ENCODE peak calls at places on chromosomes 7 and 10, in nine cellular contexts. R, E, G, P, Q, W, S, Z and T are unnamed samples. For H3K36me3, the result is how much of the 10 kb centered on the place peaks cover.

GRCh38 chr7:129494041-129494440 is 8.3 kb upstream of the SMKR1 start:
- DNase-seq in R (no peak), E (no peak), G (peak), P (no peak), Q (no peak), W (peak), S (no peak), Z (peak), T (no peak)

GRCh38 chr10:117175215-117175900 is 21.9 kb upstream of the KCNK18 start:
- DNase-seq in R (peak), E (peak), G (no peak), P (peak), Q (no peak), W (no peak), S (no peak), Z (peak), T (peak)

GRCh38 chr7:145216876-145217275 is 381.0 kb upstream of the TPK1 start:
- DNase-seq in R (no peak), E (no peak), G (no peak), P (no peak), Q (no peak), W (no peak), S (no peak), Z (no peak), T (no peak)

GRCh38 chr10:127921075-127921750 is 14.3 kb downstream of the PTPRE start:
- DNase-seq in R (no peak), E (no peak), G (no peak), P (no peak), Q (no peak), W (no peak), S (no peak), Z (no peak), T (no peak)

GRCh38 chr7:82410461-82410860 is 33.1 kb downstream of the CACNA2D1 start:
- DNase-seq in R (no peak), E (peak), G (no peak), P (peak), Q (no peak), W (no peak), S (no peak), Z (no peak), T (no peak)

GRCh38 chr10:81248846-81249245 is 626.1 kb upstream of the NRG3 start:
- DNase-seq in R (no peak), E (no peak), G (no peak), P (no peak), Q (no peak), W (no peak), S (no peak), Z (no peak), T (no peak)

GRCh38 chr10:7797582-7797981 is 9.6 kb downstream of the ATP5F1C start:
- DNase-seq in R (no peak), E (peak), G (peak), P (no peak), Q (no peak), W (peak), S (no peak), Z (peak), T (no peak)

GRCh38 chr10:116255931-116256748 is 16.9 kb downstream of the GFRA1 start:
- DNase-seq in R (no peak), E (no peak), G (no peak), P (no peak), Q (no peak), W (no peak), S (no peak), Z (no peak), T (no peak)

GRCh38 chr7:47836080-47836479 is 112.2 kb downstream of the PKD1L1 start:
- DNase-seq in R (no peak), E (no peak), G (no peak), P (no peak), Q (no peak), W (no peak), S (no peak), Z (no peak), T (no peak)
- H3K27ac ChIP-seq in R (no peak), E (no peak), G (no peak), P (no peak), Q (no peak), W (no peak), S (no peak), Z (no peak), T (no peak)

GRCh38 chr10:63200416-63200815 is 67.3 kb downstream of the NRBF2 start:
- DNase-seq in R (no peak), E (no peak), G (no peak), P (no peak), Q (no peak), W (no peak), S (no peak), Z (no peak), T (no peak)
- H3K36me3 ChIP-seq in R (half or more), E (under half), G (under half), P (half or more), Q (under half), W (under half), S (under half), Z (under half), T (under half)

GRCh38 chr7:116261904-116262303 is 51.6 kb downstream of the TES start:
- DNase-seq in R (no peak), E (no peak), G (no peak), P (no peak), Q (no peak), W (no peak), S (no peak), Z (no peak), T (no peak)

GRCh38 chr7:116259821-116260440 is 49.6 kb downstream of the TES start:
- DNase-seq in R (no peak), E (no peak), G (peak), P (no peak), Q (no peak), W (peak), S (no peak), Z (no peak), T (no peak)

GRCh38 chr7:116257156-116257555 is 46.8 kb downstream of the TES start:
- DNase-seq in R (no peak), E (no peak), G (no peak), P (no peak), Q (no peak), W (no peak), S (no peak), Z (no peak), T (no peak)

GRCh38 chr7:116258734-116259133 is 48.4 kb downstream of the TES start:
- DNase-seq in R (no peak), E (no peak), G (peak), P (peak), Q (no peak), W (peak), S (no peak), Z (peak), T (no peak)

DNA sequence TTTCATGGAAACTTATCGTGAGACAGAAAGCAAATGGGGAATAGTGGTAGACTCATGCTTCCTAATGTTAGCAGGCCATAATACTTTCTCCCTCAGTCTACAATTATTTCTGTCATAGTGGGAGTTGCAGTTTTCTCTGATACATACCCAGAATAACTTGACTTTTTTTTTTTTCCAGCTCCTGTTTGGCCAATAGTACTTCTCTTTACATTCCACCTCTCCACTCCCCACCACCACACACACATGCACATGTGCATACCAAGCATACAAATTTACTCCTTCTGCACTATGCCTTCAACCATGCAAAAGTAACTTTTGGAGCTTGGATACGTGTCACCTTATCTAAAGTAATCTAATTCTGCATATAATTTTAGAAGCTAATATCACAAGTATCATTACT is 48.8 kb downstream of the TES start:
- DNase-seq in R (no peak), E (no peak), G (no peak), P (no peak), Q (no peak), W (no peak), S (no peak), Z (no peak), T (no peak)
- H3K27ac ChIP-seq in R (no peak), E (no peak), G (peak), P (no peak), Q (peak), W (peak), S (no peak), Z (no peak), T (no peak)

GRCh38 chr10:70158113-70158512 is 11.6 kb upstream of the TYSND1 start:
- DNase-seq in R (no peak), E (no peak), G (no peak), P (no peak), Q (no peak), W (peak), S (no peak), Z (no peak), T (no peak)

GRCh38 chr10:70160798-70161197 is 9.5 kb downstream of the SAR1A start:
- DNase-seq in R (no peak), E (no peak), G (no peak), P (no peak), Q (no peak), W (no peak), S (no peak), Z (no peak), T (no peak)

GRCh38 chr10:70155255-70155838 is 8.8 kb upstream of the TYSND1 start:
- DNase-seq in R (no peak), E (no peak), G (no peak), P (no peak), Q (no peak), W (no peak), S (no peak), Z (no peak), T (no peak)
- H3K36me3 ChIP-seq in R (half or more), E (under half), G (half or more), P (half or more), Q (half or more), W (half or more), S (half or more), Z (under half), T (half or more)

GRCh38 chr10:33506391-33506790 is 171.9 kb upstream of the NRP1 start:
- DNase-seq in R (no peak), E (no peak), G (no peak), P (no peak), Q (no peak), W (no peak), S (no peak), Z (no peak), T (no peak)

GRCh38 chr10:33506838-33507661 is 172.6 kb upstream of the NRP1 start:
- DNase-seq in R (no peak), E (no peak), G (peak), P (no peak), Q (no peak), W (peak), S (no peak), Z (no peak), T (no peak)

GRCh38 chr10:33507662-33508425 is 173.4 kb upstream of the NRP1 start:
- DNase-seq in R (no peak), E (no peak), G (no peak), P (no peak), Q (no peak), W (no peak), S (no peak), Z (peak), T (no peak)

DNA sequence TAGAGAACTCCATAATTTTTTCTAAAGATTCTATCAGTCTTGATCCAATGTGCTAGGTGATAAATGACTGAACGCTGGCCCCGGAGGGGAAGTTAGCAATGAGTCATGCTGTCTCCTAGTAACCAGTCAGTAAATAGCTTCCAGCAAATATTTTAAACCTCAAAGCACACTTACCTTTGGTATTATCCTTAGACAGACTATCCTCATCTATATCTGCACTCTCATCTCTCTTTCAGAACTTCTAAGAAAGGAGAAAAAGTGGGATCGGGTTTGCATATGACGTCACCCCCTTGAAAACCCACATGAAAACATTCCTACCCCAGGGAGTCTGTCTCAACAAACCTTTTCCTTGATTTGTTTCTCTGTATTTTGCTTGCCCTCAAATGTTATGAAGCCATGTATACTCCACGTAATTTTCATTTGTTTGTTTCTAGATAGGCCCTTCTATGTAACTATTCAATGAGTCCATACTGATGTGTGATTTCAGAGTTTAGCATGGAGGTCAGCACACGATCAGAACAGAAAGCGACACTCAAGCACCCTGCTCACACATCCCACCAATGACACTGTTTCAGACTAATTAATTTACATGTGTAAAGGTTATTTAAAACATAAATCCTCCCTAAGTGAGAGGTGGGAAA is 174.9 kb upstream of the NRP1 start:
- DNase-seq in R (no peak), E (peak), G (peak), P (no peak), Q (peak), W (peak), S (peak), Z (peak), T (no peak)
- H3K27ac ChIP-seq in R (no peak), E (no peak), G (peak), P (no peak), Q (peak), W (peak), S (peak), Z (peak), T (no peak)